ENCODE peak calls at places on chromosomes 13 and 19, in four cellular contexts. D, S, A and W are unnamed samples.

GRCh38 chr13:25860862-25861261 is 191.0 kb downstream of the SHISA2 start:
- DNase-seq in D (no peak), S (no peak), A (no peak), W (no peak)

GRCh38 chr13:36530861-36531590 is 98.7 kb downstream of the CCNA1 start:
- DNase-seq in A (no peak), S (no peak), D (no peak), W (no peak)

GRCh38 chr13:113526466-113527220 is 36.1 kb upstream of the DCUN1D2 start:
- DNase-seq in S (no peak), A (no peak), D (no peak), W (no peak)

GRCh38 chr13:65592757-65593156 is 1637.4 kb downstream of the PCDH9 start:
- DNase-seq in D (no peak), A (no peak), S (no peak), W (no peak)

GRCh38 chr19:5057860-5058259 is 88.9 kb downstream of the KDM4B start:
- DNase-seq in S (no peak), A (no peak), D (no peak), W (no peak)

GRCh38 chr13:112874751-112875300 is 94.2 kb upstream of the MCF2L start:
- DNase-seq in A (no peak), S (peak; percentile 12), D (no peak), W (no peak)

GRCh38 chr13:59774511-59774911 is 389.2 kb downstream of the DIAPH3 start:
- DNase-seq in A (peak; percentile 18), S (no peak), D (no peak), W (no peak)

GRCh38 chr13:23531446-23531845 is 38.8 kb upstream of the TNFRSF19 start:
- DNase-seq in D (no peak), A (no peak), S (no peak), W (no peak)

GRCh38 chr19:37936166-37936565 is 29.2 kb downstream of the SIPA1L3 start:
- DNase-seq in S (no peak), A (no peak), D (peak; percentile 25), W (no peak)

GRCh38 chr13:45238945-45239795 is 38.3 kb upstream of the KCTD4 start:
- DNase-seq in S (no peak), A (no peak), D (no peak), W (no peak)

GRCh38 chr19:39351537-39352037 is 9.4 kb downstream of the SAMD4B start:
- DNase-seq in D (no peak), A (no peak), S (no peak), W (no peak)

GRCh38 chr13:61316647-61317046 is 99.0 kb downstream of the PCDH20 start:
- DNase-seq in S (no peak), D (no peak), A (no peak), W (no peak)

GRCh38 chr13:33433316-33433715 is 147.8 kb upstream of the STARD13 start:
- DNase-seq in A (no peak), D (no peak), S (no peak), W (no peak)

GRCh38 chr19:48094843-48095203 is 15.8 kb downstream of the PLA2G4C start:
- DNase-seq in S (no peak), D (no peak), A (no peak), W (no peak)

GRCh38 chr19:47109541-47110375 is 3.8 kb downstream of the ZC3H4 start:
- DNase-seq in D (peak; percentile 47), A (no peak), S (no peak), W (no peak)

GRCh38 chr13:85654227-85654626 is 145.0 kb downstream of the SLITRK6 start:
- DNase-seq in A (no peak), S (no peak), D (no peak), W (no peak)

GRCh38 chr19:12872941-12873890 is 8.0 kb downstream of the DNASE2 start:
- DNase-seq in S (no peak), D (peak; percentile 81), A (peak; percentile 92), W (peak; percentile 58)

GRCh38 chr19:6088677-6089063 is 21.6 kb downstream of the RFX2 start:
- DNase-seq in D (no peak), A (no peak), S (no peak), W (no peak)

GRCh38 chr13:30923423-30923822 is 9.0 kb upstream of the TEX26 start:
- DNase-seq in D (no peak), S (no peak), A (no peak), W (no peak)

GRCh38 chr13:94305033-94305432 is 174.4 kb downstream of the DCT start:
- DNase-seq in D (no peak), A (no peak), S (no peak), W (no peak)

GRCh38 chr19:4066682-4067395 is at the start of gene ZBTB7A:
- DNase-seq in A (peak; percentile 84), D (peak; percentile 93), S (peak; percentile 87), W (peak; percentile 75)

GRCh38 chr13:71871180-71871754 is 4.3 kb upstream of the DACH1 start:
- DNase-seq in S (no peak), D (no peak), A (no peak), W (no peak)
- H3K9me3 ChIP-seq in S (no peaks in the 10 kb centered on the region), D (no peaks in the 10 kb centered on the region), A (no peaks in the 10 kb centered on the region), W (no peaks in the 10 kb centered on the region)

DNA sequence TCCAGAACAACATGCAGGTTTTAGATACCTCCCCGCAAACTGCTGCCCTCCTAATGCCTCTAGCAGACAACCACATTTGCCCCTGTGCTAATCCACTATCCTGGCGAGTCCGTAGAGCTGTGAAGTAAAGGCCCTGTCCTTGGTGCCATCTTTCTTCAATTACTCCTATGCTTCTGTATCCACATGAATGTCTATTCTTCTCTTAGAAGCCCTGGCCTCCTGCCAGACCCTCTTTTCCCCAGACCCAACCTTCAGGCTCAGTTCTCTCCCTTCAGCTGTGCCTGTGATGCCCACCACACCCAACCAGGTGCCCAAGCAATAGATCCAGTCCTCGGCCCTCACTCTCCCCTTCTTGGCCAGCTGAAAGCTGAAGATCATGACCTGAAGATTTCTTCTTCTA is 31.1 kb upstream of the ZNF599 start:
- DNase-seq in D (no peak), S (no peak), A (no peak), W (no peak)
- H3K9me3 ChIP-seq in D (peaks cover 8% of the 10 kb centered on the region), S (peaks cover 33% of the 10 kb centered on the region), A (peaks cover 4% of the 10 kb centered on the region), W (no peaks in the 10 kb centered on the region)

DNA sequence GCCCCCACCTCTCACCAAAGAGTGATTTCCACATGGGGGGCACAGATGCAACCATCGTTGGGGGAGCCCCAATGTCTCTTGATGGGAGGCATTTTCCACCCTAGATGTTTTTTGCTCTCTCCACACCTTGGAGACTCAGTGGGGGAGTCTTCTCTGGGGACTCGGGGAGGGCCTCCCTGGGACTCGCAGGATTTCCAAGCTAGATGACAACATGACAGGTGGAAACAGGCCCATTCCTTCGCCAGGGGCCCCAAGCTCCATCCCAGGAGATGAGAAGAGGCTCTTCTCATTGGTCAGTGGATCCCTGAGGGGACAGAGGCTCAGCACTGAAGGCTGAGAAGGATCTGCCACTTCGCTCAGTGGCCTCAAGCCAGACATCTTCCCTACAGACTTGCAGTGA is 12.7 kb upstream of the KIR2DL4 start:
- DNase-seq in S (no peak), A (no peak), D (no peak), W (no peak)
- H3K9me3 ChIP-seq in S (no peaks in the 10 kb centered on the region), A (no peaks in the 10 kb centered on the region), D (no peaks in the 10 kb centered on the region), W (no peaks in the 10 kb centered on the region)

DNA sequence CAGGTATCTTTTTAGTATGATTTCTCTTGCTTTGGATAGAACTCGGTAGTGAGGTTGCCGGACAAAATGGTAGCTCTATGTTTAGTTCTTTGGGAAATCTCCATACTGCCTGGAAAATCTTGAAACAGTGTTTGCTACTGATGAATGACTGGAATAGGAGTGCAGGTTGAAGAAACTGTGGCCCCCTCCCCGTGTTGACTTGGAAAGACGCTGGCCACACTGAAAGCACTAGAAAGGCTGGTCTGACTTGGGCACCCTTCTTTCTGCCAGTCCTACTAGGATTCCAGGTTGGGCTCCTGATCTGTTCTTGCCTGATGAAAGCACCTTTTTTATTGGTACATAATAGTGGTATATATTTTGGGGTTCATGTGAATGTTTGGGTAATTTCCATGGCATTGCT is 46.3 kb downstream of the NLRP4 start:
- DNase-seq in D (no peak), A (no peak), S (no peak), W (no peak)
- H3K9me3 ChIP-seq in D (peaks cover 9% of the 10 kb centered on the region), A (peaks cover 4% of the 10 kb centered on the region), S (peaks cover 32% of the 10 kb centered on the region), W (no peaks in the 10 kb centered on the region)